ENCODE peak calls at places on chromosomes 7 and 10, in five cellular contexts. S is transverse colon, M is spleen, K is gastrocnemius medialis, G is ovary. X is an unnamed sample.

GRCh38 chr7:77346441-77346840 is 69.7 kb downstream of the GSAP start:
- DNase-seq in S (no peak), M (no peak), K (no peak), G (no peak), X (no peak)

GRCh38 chr10:12780634-12781601 is 220.6 kb downstream of the CCDC3 start:
- DNase-seq in M (no peak), G (no peak), S (no peak), K (no peak), X (no peak)

GRCh38 chr7:70183278-70183677 is 585.0 kb downstream of the AUTS2 start:
- DNase-seq in S (peak; percentile 11), M (no peak), K (no peak), G (no peak), X (no peak)

GRCh38 chr7:158935062-158935461 is 78.7 kb downstream of the DYNC2I1 start:
- DNase-seq in S (no peak), G (no peak), M (no peak), K (no peak), X (no peak)

GRCh38 chr7:70377957-70378356 is 754.0 kb upstream of the GALNT17 start:
- DNase-seq in G (no peak), K (no peak), S (no peak), M (no peak), X (no peak)

GRCh38 chr7:47340490-47340889 is 241.4 kb downstream of the TNS3 start:
- DNase-seq in M (no peak), G (no peak), K (no peak), S (no peak), X (no peak)

GRCh38 chr7:156954941-156955340 is 5.4 kb downstream of the NOM1 start:
- DNase-seq in K (no peak), G (no peak), S (no peak), M (no peak), X (no peak)

GRCh38 chr10:119454231-119454804 is 88.2 kb downstream of the RGS10 start:
- DNase-seq in G (no peak), K (no peak), S (no peak), M (no peak), X (no peak)

GRCh38 chr10:24596531-24596930 is 127.2 kb downstream of the ARHGAP21 start:
- DNase-seq in M (no peak), K (no peak), S (no peak), G (no peak), X (no peak)

GRCh38 chr7:128833939-128834310 is 3.7 kb downstream of the FLNC start:
- DNase-seq in K (no peak), S (no peak), M (no peak), G (no peak), X (no peak)

GRCh38 chr10:29446327-29446726 is 157.5 kb downstream of the LYZL1 start:
- DNase-seq in M (no peak), K (no peak), G (no peak), S (no peak), X (no peak)

GRCh38 chr7:43647314-43647691 is 64.4 kb downstream of the STK17A start:
- DNase-seq in K (no peak), S (no peak), M (no peak), G (no peak), X (no peak)

GRCh38 chr7:55130554-55131198 is 111.9 kb downstream of the EGFR start:
- DNase-seq in G (peak; percentile 72), M (no peak), S (peak; percentile 37), K (peak; percentile 68), X (no peak)

GRCh38 chr10:78944658-78945333 is 124.0 kb upstream of the ZMIZ1 start:
- DNase-seq in G (peak; percentile 76), S (peak; percentile 56), M (no peak), K (peak; percentile 58), X (no peak)

GRCh38 chr7:136018104-136018503 is 40.9 kb upstream of the MTPN start:
- DNase-seq in G (no peak), K (no peak), M (no peak), S (no peak), X (no peak)

GRCh38 chr7:19958309-19958896 is 185.0 kb upstream of the TMEM196 start:
- DNase-seq in G (no peak), S (no peak), M (no peak), K (no peak), X (no peak)

GRCh38 chr7:2812831-2813230 is 31.3 kb downstream of the GNA12 start:
- DNase-seq in M (no peak), G (peak; percentile 23), K (no peak), S (no peak), X (no peak)

GRCh38 chr7:79988642-79989041 is 146.0 kb upstream of the GNAI1 start:
- DNase-seq in M (no peak), G (no peak), K (no peak), S (no peak), X (no peak)

GRCh38 chr7:157411580-157411979 is 74.8 kb downstream of the DNAJB6 start:
- DNase-seq in M (peak; percentile 63), G (no peak), K (no peak), S (peak; percentile 29), X (no peak)

GRCh38 chr10:49654036-49654693 is 25.3 kb upstream of the C10orf53 start:
- DNase-seq in K (no peak), M (no peak), G (no peak), S (no peak), X (no peak)

GRCh38 chr10:51706225-51706624 is 6.8 kb upstream of the CSTF2T start:
- DNase-seq in G (peak; percentile 79), K (peak; percentile 72), M (no peak), S (peak; percentile 69), X (no peak)

GRCh38 chr10:50937230-50937907 is 51.9 kb upstream of the A1CF start:
- DNase-seq in S (no peak), G (no peak), K (no peak), M (no peak), X (no peak)

DNA sequence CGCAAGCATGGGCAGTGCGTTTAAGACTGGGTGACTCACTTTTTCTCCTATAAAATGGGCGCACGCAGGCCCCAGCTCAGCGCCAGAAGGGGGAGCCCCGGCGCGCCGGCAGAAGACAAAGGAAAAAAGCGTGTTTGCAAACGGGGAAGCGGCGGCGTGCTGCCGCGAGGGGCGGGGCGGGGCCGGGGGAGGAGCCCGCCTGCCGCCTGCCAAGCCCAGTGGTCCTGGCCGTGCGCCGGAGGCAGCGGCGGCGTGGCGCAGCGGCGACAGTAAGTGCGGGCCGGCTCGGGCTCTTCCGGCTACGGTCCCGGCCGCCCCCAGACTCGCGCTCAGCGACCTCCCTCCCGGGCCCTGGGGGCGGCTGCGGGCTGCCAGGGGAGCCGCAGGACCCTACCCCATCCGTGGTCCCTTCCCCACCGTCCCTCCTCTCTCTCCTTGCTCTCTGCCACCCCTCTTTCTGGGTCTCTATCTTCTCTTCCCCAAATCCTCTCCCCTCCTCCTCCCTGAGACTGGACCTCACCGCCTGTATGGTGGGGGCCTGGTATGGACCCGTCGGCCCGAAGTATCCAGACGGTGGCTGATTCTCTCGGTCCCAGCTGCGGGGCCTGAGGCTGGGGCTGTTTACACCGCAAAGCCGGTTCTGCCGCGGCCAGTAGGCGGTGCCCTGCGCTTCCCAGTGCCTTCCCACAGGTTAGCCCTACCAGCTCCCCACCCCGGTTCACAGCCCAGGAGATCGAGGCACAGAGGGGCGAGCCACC is at the start of gene SLC29A3:
- DNase-seq in S (peak; percentile 88), M (peak; percentile 95), K (peak; percentile 65), G (peak; percentile 84), X (peak; percentile 82)
- TF ChIP-seq POLR2A in S (peak; percentile 56), M (peak; percentile 60), K (peak; percentile 77), G (peak; percentile 74), X (peak; percentile 71)

GRCh38 chr7:32154797-32155196 is 84.6 kb upstream of the PDE1C start:
- DNase-seq in M (no peak), G (peak; percentile 15), K (peak; percentile 21), S (no peak), X (no peak)
- H3K9me3 ChIP-seq in M (no peaks in the 10 kb centered on the region), G (no peaks in the 10 kb centered on the region), K (no peaks in the 10 kb centered on the region), S (no peaks in the 10 kb centered on the region), X (no peaks in the 10 kb centered on the region)

DNA sequence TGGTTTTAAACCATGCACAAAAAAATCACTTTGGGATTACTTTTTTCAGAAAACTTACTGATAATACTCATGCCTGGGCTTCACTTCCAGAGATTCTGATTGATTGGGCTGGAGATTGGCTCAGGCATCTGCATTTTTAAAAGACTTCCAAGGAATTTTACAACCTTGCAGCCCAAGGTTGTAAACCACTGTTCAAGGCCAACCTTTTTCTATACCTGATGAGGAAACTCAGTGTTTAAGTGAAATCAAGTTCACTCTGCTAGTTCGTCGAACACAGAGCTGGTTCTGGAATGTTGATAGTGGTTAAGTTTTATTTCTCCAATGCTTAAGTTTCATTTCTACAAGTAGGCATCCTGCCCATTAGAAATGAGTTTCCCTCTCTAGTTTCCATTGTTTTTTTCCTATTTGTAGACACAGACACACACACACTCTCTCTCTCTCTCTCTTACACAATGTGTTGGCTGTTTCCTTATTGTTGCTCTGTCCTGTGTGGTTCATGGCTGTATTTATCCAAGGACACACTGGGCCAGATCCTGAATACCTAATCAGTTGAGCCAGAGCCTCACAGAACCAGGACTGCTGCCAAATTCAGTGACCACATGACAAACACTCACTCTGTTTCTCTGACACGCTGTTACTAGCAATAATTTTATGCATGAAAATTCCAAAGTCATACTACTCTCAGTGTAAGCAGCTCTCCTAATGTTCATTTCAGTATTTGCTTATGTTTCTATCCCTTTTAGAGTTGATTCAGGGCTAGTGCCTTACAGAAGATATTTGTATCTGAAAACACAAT is 3.7 kb upstream of the IFIT1B start:
- DNase-seq in M (no peak), G (peak; percentile 75), S (peak; percentile 81), K (peak; percentile 88), X (peak; percentile 96)
- H3K4me3 ChIP-seq in M (no peak overlapping the region), G (no peak overlapping the region), S (no peak overlapping the region), K (no peak overlapping the region), X (no peak overlapping the region)

DNA sequence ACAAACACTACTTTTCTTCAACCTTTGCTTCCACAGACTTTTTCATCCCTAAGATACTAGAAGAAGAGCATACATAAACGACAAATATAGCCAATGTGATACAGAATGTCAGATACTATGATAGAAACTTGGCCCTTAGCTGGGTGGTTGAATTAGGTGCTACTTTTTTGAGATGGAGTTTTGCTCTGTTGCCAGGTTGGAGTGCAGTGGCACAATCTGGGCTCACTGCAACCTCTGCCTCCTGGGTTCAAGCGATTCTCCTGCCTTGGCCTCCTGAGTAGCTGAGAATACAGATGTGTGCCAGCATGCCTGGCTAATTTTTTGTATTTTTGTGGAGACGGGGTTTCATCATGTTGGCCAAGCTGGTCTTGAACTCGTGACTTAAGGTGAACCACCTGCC is 3.5 kb downstream of the PPIA start:
- DNase-seq in G (no peak), S (no peak), K (no peak), M (no peak), X (no peak)
- TF ChIP-seq POLR2A in G (no peak), S (no peak), K (no peak), M (no peak), X (no peak)

GRCh38 chr10:76491216-76491615 is 1059.8 kb downstream of the LRMDA start:
- DNase-seq in G (no peak), S (no peak), K (no peak), M (no peak), X (no peak)
- H3K9me3 ChIP-seq in G (peaks cover 6% of the 10 kb centered on the region), S (peaks cover 10% of the 10 kb centered on the region), K (no peaks in the 10 kb centered on the region), M (peaks cover 50% of the 10 kb centered on the region), X (no peaks in the 10 kb centered on the region)

DNA sequence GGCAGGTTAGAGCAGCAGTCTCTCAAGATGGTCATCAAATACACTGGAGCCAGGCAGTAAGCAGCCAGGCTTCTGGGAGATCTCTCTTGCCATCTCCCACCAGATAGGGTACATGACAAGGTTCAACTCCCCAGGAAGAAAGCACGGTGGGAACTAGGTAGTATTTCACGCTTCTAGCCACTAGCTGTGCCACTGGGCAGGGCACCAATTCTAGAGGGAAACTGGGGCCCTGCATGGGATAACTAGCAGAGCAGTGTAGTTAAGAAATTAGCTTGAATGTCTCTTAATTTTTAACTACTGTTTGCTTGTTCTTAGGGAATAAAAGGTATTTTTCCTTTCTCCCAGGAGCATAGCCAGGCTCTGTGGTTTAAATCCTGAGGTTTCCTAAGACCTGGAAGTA is 7.7 kb upstream of the GPAM start:
- DNase-seq in K (no peak), S (no peak), M (no peak), G (no peak), X (no peak)
- H3K4me3 ChIP-seq in K (no peak overlapping the region), S (no peak overlapping the region), M (no peak overlapping the region), G (no peak overlapping the region), X (no peak overlapping the region)

X was measured in prostate gland.